ENCODE peak calls at places on chromosomes 11 and 22, in nine cellular contexts. One of them, this sample, is unnamed.

GRCh38 chr22:48901324-48901723 is 926.3 kb downstream of the BRD1 start:
- DNase-seq in GM23248: no peak
- DNase-seq in activated effector memory CD4-positive, alpha-beta T cell treated with Interleukin-2 at 50 U/mL for 16 hours: no peak
- DNase-seq in NCI-H1436: no peak
- DNase-seq in NCI-H2029: no peak
- DNase-seq in A549: no peak
- DNase-seq in fibroblast of the conjunctiva: no peak
- DNase-seq in cardiac fibroblast: no peak
- DNase-seq in mesendoderm: no peak
- DNase-seq in this sample: no peak

GRCh38 chr11:46865340-46865739 is 19.3 kb upstream of the CKAP5 start:
- DNase-seq in GM23248: peak; percentile 69
- DNase-seq in activated effector memory CD4-positive, alpha-beta T cell treated with Interleukin-2 at 50 U/mL for 16 hours: no peak
- DNase-seq in NCI-H1436: no peak
- DNase-seq in NCI-H2029: no peak
- DNase-seq in A549: no peak
- DNase-seq in fibroblast of the conjunctiva: peak; percentile 48
- DNase-seq in cardiac fibroblast: peak; percentile 76
- DNase-seq in mesendoderm: no peak
- DNase-seq in this sample: no peak

GRCh38 chr11:134555510-134555909 is 143.5 kb upstream of the B3GAT1 start:
- DNase-seq in GM23248: no peak
- DNase-seq in activated effector memory CD4-positive, alpha-beta T cell treated with Interleukin-2 at 50 U/mL for 16 hours: no peak
- DNase-seq in NCI-H1436: no peak
- DNase-seq in NCI-H2029: no peak
- DNase-seq in A549: no peak
- DNase-seq in fibroblast of the conjunctiva: no peak
- DNase-seq in cardiac fibroblast: no peak
- DNase-seq in mesendoderm: no peak
- DNase-seq in this sample: no peak

GRCh38 chr22:17087176-17088131 is 2.7 kb downstream of the IL17RA start:
- DNase-seq in GM23248: no peak
- DNase-seq in activated effector memory CD4-positive, alpha-beta T cell treated with Interleukin-2 at 50 U/mL for 16 hours: peak; percentile 15
- DNase-seq in NCI-H1436: no peak
- DNase-seq in NCI-H2029: peak; percentile 56
- DNase-seq in A549: no peak
- DNase-seq in fibroblast of the conjunctiva: no peak
- DNase-seq in cardiac fibroblast: peak; percentile 62
- DNase-seq in mesendoderm: no peak
- DNase-seq in this sample: peak; percentile 50

GRCh38 chr11:116867619-116868018 is 30.2 kb upstream of the APOA1 start:
- DNase-seq in GM23248: no peak
- DNase-seq in activated effector memory CD4-positive, alpha-beta T cell treated with Interleukin-2 at 50 U/mL for 16 hours: no peak
- DNase-seq in NCI-H1436: no peak
- DNase-seq in NCI-H2029: no peak
- DNase-seq in A549: no peak
- DNase-seq in fibroblast of the conjunctiva: no peak
- DNase-seq in cardiac fibroblast: no peak
- DNase-seq in mesendoderm: no peak
- DNase-seq in this sample: no peak

GRCh38 chr22:31872209-31872608 is 72.1 kb upstream of the YWHAH start:
- DNase-seq in GM23248: no peak
- DNase-seq in activated effector memory CD4-positive, alpha-beta T cell treated with Interleukin-2 at 50 U/mL for 16 hours: no peak
- DNase-seq in NCI-H1436: no peak
- DNase-seq in NCI-H2029: no peak
- DNase-seq in A549: no peak
- DNase-seq in fibroblast of the conjunctiva: no peak
- DNase-seq in cardiac fibroblast: no peak
- DNase-seq in mesendoderm: peak; percentile 56
- DNase-seq in this sample: no peak

GRCh38 chr11:62980133-62980760 is 4.5 kb downstream of the SLC22A6 start:
- DNase-seq in GM23248: peak; percentile 30
- DNase-seq in activated effector memory CD4-positive, alpha-beta T cell treated with Interleukin-2 at 50 U/mL for 16 hours: no peak
- DNase-seq in NCI-H1436: no peak
- DNase-seq in NCI-H2029: no peak
- DNase-seq in A549: no peak
- DNase-seq in fibroblast of the conjunctiva: no peak
- DNase-seq in cardiac fibroblast: peak; percentile 24
- DNase-seq in mesendoderm: peak; percentile 37
- DNase-seq in this sample: no peak

GRCh38 chr11:64391839-64392238 is 32.9 kb downstream of the RPS6KA4 start:
- DNase-seq in GM23248: no peak
- DNase-seq in activated effector memory CD4-positive, alpha-beta T cell treated with Interleukin-2 at 50 U/mL for 16 hours: no peak
- DNase-seq in NCI-H1436: no peak
- DNase-seq in NCI-H2029: no peak
- DNase-seq in A549: no peak
- DNase-seq in fibroblast of the conjunctiva: no peak
- DNase-seq in cardiac fibroblast: no peak
- DNase-seq in mesendoderm: no peak
- DNase-seq in this sample: no peak

GRCh38 chr22:36417281-36417686 is 29.5 kb upstream of the MYH9 start:
- DNase-seq in GM23248: peak; percentile 76
- DNase-seq in activated effector memory CD4-positive, alpha-beta T cell treated with Interleukin-2 at 50 U/mL for 16 hours: no peak
- DNase-seq in NCI-H1436: no peak
- DNase-seq in NCI-H2029: peak; percentile 68
- DNase-seq in A549: no peak
- DNase-seq in fibroblast of the conjunctiva: no peak
- DNase-seq in cardiac fibroblast: peak; percentile 79
- DNase-seq in mesendoderm: peak; percentile 72
- DNase-seq in this sample: peak; percentile 70

GRCh38 chr22:26481694-26482093 is 1.9 kb downstream of the HPS4 start:
- DNase-seq in GM23248: no peak
- DNase-seq in activated effector memory CD4-positive, alpha-beta T cell treated with Interleukin-2 at 50 U/mL for 16 hours: no peak
- DNase-seq in NCI-H1436: no peak
- DNase-seq in NCI-H2029: no peak
- DNase-seq in A549: no peak
- DNase-seq in fibroblast of the conjunctiva: no peak
- DNase-seq in cardiac fibroblast: no peak
- DNase-seq in mesendoderm: no peak
- DNase-seq in this sample: no peak

GRCh38 chr22:24155597-24156145 is 25.6 kb upstream of the SUSD2 start:
- DNase-seq in GM23248: peak; percentile 93
- DNase-seq in activated effector memory CD4-positive, alpha-beta T cell treated with Interleukin-2 at 50 U/mL for 16 hours: peak; percentile 18
- DNase-seq in NCI-H1436: peak; percentile 20
- DNase-seq in NCI-H2029: peak; percentile 28
- DNase-seq in A549: peak; percentile 47
- DNase-seq in fibroblast of the conjunctiva: peak; percentile 56
- DNase-seq in cardiac fibroblast: peak; percentile 62
- DNase-seq in mesendoderm: peak; percentile 52
- DNase-seq in this sample: peak; percentile 84

GRCh38 chr11:58919561-58919960 is 19.7 kb upstream of the GLYATL1 start:
- DNase-seq in GM23248: peak; percentile 20
- DNase-seq in activated effector memory CD4-positive, alpha-beta T cell treated with Interleukin-2 at 50 U/mL for 16 hours: no peak
- DNase-seq in NCI-H1436: no peak
- DNase-seq in NCI-H2029: no peak
- DNase-seq in A549: no peak
- DNase-seq in fibroblast of the conjunctiva: no peak
- DNase-seq in cardiac fibroblast: peak; percentile 32
- DNase-seq in mesendoderm: no peak
- DNase-seq in this sample: no peak

GRCh38 chr11:71582309-71582895 is at the start of gene KRTAP5-11:
- DNase-seq in GM23248: no peak
- DNase-seq in activated effector memory CD4-positive, alpha-beta T cell treated with Interleukin-2 at 50 U/mL for 16 hours: no peak
- DNase-seq in NCI-H1436: no peak
- DNase-seq in NCI-H2029: no peak
- DNase-seq in A549: no peak
- DNase-seq in fibroblast of the conjunctiva: no peak
- DNase-seq in cardiac fibroblast: no peak
- DNase-seq in mesendoderm: no peak
- DNase-seq in this sample: peak; percentile 31

GRCh38 chr11:129930306-129930705 is 34.9 kb upstream of the NFRKB start:
- DNase-seq in GM23248: peak; percentile 18
- DNase-seq in activated effector memory CD4-positive, alpha-beta T cell treated with Interleukin-2 at 50 U/mL for 16 hours: no peak
- DNase-seq in NCI-H1436: no peak
- DNase-seq in NCI-H2029: no peak
- DNase-seq in A549: no peak
- DNase-seq in fibroblast of the conjunctiva: no peak
- DNase-seq in cardiac fibroblast: no peak
- DNase-seq in mesendoderm: no peak
- DNase-seq in this sample: no peak

GRCh38 chr11:46918778-46919513 is 596 bp upstream of the LRP4 start:
- DNase-seq in GM23248: no peak
- DNase-seq in activated effector memory CD4-positive, alpha-beta T cell treated with Interleukin-2 at 50 U/mL for 16 hours: no peak
- DNase-seq in NCI-H1436: no peak
- DNase-seq in NCI-H2029: no peak
- DNase-seq in A549: no peak
- DNase-seq in fibroblast of the conjunctiva: no peak
- DNase-seq in cardiac fibroblast: no peak
- DNase-seq in mesendoderm: peak; percentile 73
- DNase-seq in this sample: no peak

GRCh38 chr22:36198936-36199616 is 2.5 kb downstream of the APOL4 start:
- DNase-seq in GM23248: no peak
- DNase-seq in activated effector memory CD4-positive, alpha-beta T cell treated with Interleukin-2 at 50 U/mL for 16 hours: no peak
- DNase-seq in NCI-H1436: no peak
- DNase-seq in NCI-H2029: no peak
- DNase-seq in A549: no peak
- DNase-seq in fibroblast of the conjunctiva: no peak
- DNase-seq in cardiac fibroblast: no peak
- DNase-seq in mesendoderm: no peak
- DNase-seq in this sample: no peak

GRCh38 chr22:44586337-44586990 is 88.4 kb upstream of the RTL6 start:
- DNase-seq in GM23248: no peak
- DNase-seq in activated effector memory CD4-positive, alpha-beta T cell treated with Interleukin-2 at 50 U/mL for 16 hours: no peak
- DNase-seq in NCI-H1436: no peak
- DNase-seq in NCI-H2029: peak; percentile 46
- DNase-seq in A549: no peak
- DNase-seq in fibroblast of the conjunctiva: no peak
- DNase-seq in cardiac fibroblast: no peak
- DNase-seq in mesendoderm: peak; percentile 14
- DNase-seq in this sample: no peak

GRCh38 chr11:130523609-130524008 is 75.2 kb downstream of the ADAMTS15 start:
- DNase-seq in GM23248: peak; percentile 97
- DNase-seq in activated effector memory CD4-positive, alpha-beta T cell treated with Interleukin-2 at 50 U/mL for 16 hours: no peak
- DNase-seq in NCI-H1436: no peak
- DNase-seq in NCI-H2029: no peak
- DNase-seq in A549: no peak
- DNase-seq in fibroblast of the conjunctiva: no peak
- DNase-seq in cardiac fibroblast: peak; percentile 90
- DNase-seq in mesendoderm: no peak
- DNase-seq in this sample: peak; percentile 77

GRCh38 chr11:125874556-125875124 is 12.8 kb upstream of the HYLS1 start:
- DNase-seq in GM23248: peak; percentile 83
- DNase-seq in activated effector memory CD4-positive, alpha-beta T cell treated with Interleukin-2 at 50 U/mL for 16 hours: no peak
- DNase-seq in NCI-H1436: peak; percentile 45
- DNase-seq in NCI-H2029: peak; percentile 61
- DNase-seq in A549: peak; percentile 25
- DNase-seq in fibroblast of the conjunctiva: peak; percentile 46
- DNase-seq in cardiac fibroblast: peak; percentile 85
- DNase-seq in mesendoderm: peak; percentile 82
- DNase-seq in this sample: peak; percentile 38

GRCh38 chr11:30983143-30983542 is 386.4 kb downstream of the DCDC1 start:
- DNase-seq in GM23248: no peak
- DNase-seq in activated effector memory CD4-positive, alpha-beta T cell treated with Interleukin-2 at 50 U/mL for 16 hours: no peak
- DNase-seq in NCI-H1436: no peak
- DNase-seq in NCI-H2029: no peak
- DNase-seq in A549: no peak
- DNase-seq in fibroblast of the conjunctiva: no peak
- DNase-seq in cardiac fibroblast: no peak
- DNase-seq in mesendoderm: no peak
- DNase-seq in this sample: no peak

GRCh38 chr11:114134870-114135269 is 75.4 kb downstream of the ZBTB16 start:
- DNase-seq in GM23248: peak; percentile 97
- DNase-seq in activated effector memory CD4-positive, alpha-beta T cell treated with Interleukin-2 at 50 U/mL for 16 hours: no peak
- DNase-seq in NCI-H1436: no peak
- DNase-seq in NCI-H2029: no peak
- DNase-seq in A549: no peak
- DNase-seq in fibroblast of the conjunctiva: peak; percentile 74
- DNase-seq in cardiac fibroblast: peak; percentile 98
- DNase-seq in mesendoderm: peak; percentile 68
- DNase-seq in this sample: peak; percentile 59

GRCh38 chr11:12141283-12141682 is 30.9 kb downstream of the MICAL2 start:
- DNase-seq in GM23248: no peak
- DNase-seq in activated effector memory CD4-positive, alpha-beta T cell treated with Interleukin-2 at 50 U/mL for 16 hours: no peak
- DNase-seq in NCI-H1436: no peak
- DNase-seq in NCI-H2029: no peak
- DNase-seq in A549: no peak
- DNase-seq in fibroblast of the conjunctiva: no peak
- DNase-seq in cardiac fibroblast: no peak
- DNase-seq in mesendoderm: no peak
- DNase-seq in this sample: no peak

GRCh38 chr11:15179167-15179566 is 64.4 kb downstream of the INSC start:
- DNase-seq in GM23248: peak; percentile 69
- DNase-seq in activated effector memory CD4-positive, alpha-beta T cell treated with Interleukin-2 at 50 U/mL for 16 hours: no peak
- DNase-seq in NCI-H1436: no peak
- DNase-seq in NCI-H2029: no peak
- DNase-seq in A549: no peak
- DNase-seq in fibroblast of the conjunctiva: peak; percentile 43
- DNase-seq in cardiac fibroblast: no peak
- DNase-seq in mesendoderm: no peak
- DNase-seq in this sample: no peak

GRCh38 chr11:46159694-46160093 is 38.4 kb upstream of the PHF21A start:
- DNase-seq in GM23248: no peak
- DNase-seq in activated effector memory CD4-positive, alpha-beta T cell treated with Interleukin-2 at 50 U/mL for 16 hours: no peak
- DNase-seq in NCI-H1436: no peak
- DNase-seq in NCI-H2029: no peak
- DNase-seq in A549: no peak
- DNase-seq in fibroblast of the conjunctiva: no peak
- DNase-seq in cardiac fibroblast: no peak
- DNase-seq in mesendoderm: no peak
- DNase-seq in this sample: no peak

GRCh38 chr11:119608781-119609180 is 120.2 kb downstream of the NECTIN1 start:
- DNase-seq in GM23248: no peak
- DNase-seq in activated effector memory CD4-positive, alpha-beta T cell treated with Interleukin-2 at 50 U/mL for 16 hours: no peak
- DNase-seq in NCI-H1436: no peak
- DNase-seq in NCI-H2029: no peak
- DNase-seq in A549: no peak
- DNase-seq in fibroblast of the conjunctiva: no peak
- DNase-seq in cardiac fibroblast: no peak
- DNase-seq in mesendoderm: no peak
- DNase-seq in this sample: no peak

GRCh38 chr11:112366777-112367176 is 106.1 kb upstream of the PLET1 start:
- DNase-seq in GM23248: peak; percentile 42
- DNase-seq in activated effector memory CD4-positive, alpha-beta T cell treated with Interleukin-2 at 50 U/mL for 16 hours: no peak
- DNase-seq in NCI-H1436: no peak
- DNase-seq in NCI-H2029: no peak
- DNase-seq in A549: no peak
- DNase-seq in fibroblast of the conjunctiva: peak; percentile 21
- DNase-seq in cardiac fibroblast: peak; percentile 44
- DNase-seq in mesendoderm: no peak
- DNase-seq in this sample: peak; percentile 33

GRCh38 chr11:93519179-93519578 is 24.0 kb downstream of the SMCO4 start:
- DNase-seq in GM23248: no peak
- DNase-seq in activated effector memory CD4-positive, alpha-beta T cell treated with Interleukin-2 at 50 U/mL for 16 hours: no peak
- DNase-seq in NCI-H1436: peak; percentile 48
- DNase-seq in NCI-H2029: peak; percentile 84
- DNase-seq in A549: no peak
- DNase-seq in fibroblast of the conjunctiva: no peak
- DNase-seq in cardiac fibroblast: no peak
- DNase-seq in mesendoderm: no peak
- DNase-seq in this sample: no peak

GRCh38 chr11:60869451-60869825 is 2.1 kb downstream of the ZP1 start:
- DNase-seq in GM23248: no peak
- DNase-seq in activated effector memory CD4-positive, alpha-beta T cell treated with Interleukin-2 at 50 U/mL for 16 hours: no peak
- DNase-seq in NCI-H1436: no peak
- DNase-seq in NCI-H2029: no peak
- DNase-seq in A549: no peak
- DNase-seq in fibroblast of the conjunctiva: no peak
- DNase-seq in cardiac fibroblast: no peak
- DNase-seq in mesendoderm: no peak
- DNase-seq in this sample: no peak

GRCh38 chr11:74446445-74446844 is 20.9 kb downstream of the KCNE3 start:
- DNase-seq in GM23248: no peak
- DNase-seq in activated effector memory CD4-positive, alpha-beta T cell treated with Interleukin-2 at 50 U/mL for 16 hours: no peak
- DNase-seq in NCI-H1436: no peak
- DNase-seq in NCI-H2029: no peak
- DNase-seq in A549: no peak
- DNase-seq in fibroblast of the conjunctiva: no peak
- DNase-seq in cardiac fibroblast: no peak
- DNase-seq in mesendoderm: no peak
- DNase-seq in this sample: no peak

GRCh38 chr11:16924826-16925494 is 89.3 kb downstream of the PLEKHA7 start:
- DNase-seq in GM23248: peak; percentile 40
- DNase-seq in activated effector memory CD4-positive, alpha-beta T cell treated with Interleukin-2 at 50 U/mL for 16 hours: no peak
- DNase-seq in NCI-H1436: no peak
- DNase-seq in NCI-H2029: no peak
- DNase-seq in A549: peak; percentile 96
- DNase-seq in fibroblast of the conjunctiva: peak; percentile 18
- DNase-seq in cardiac fibroblast: peak; percentile 32
- DNase-seq in mesendoderm: peak; percentile 91
- DNase-seq in this sample: peak; percentile 45

GRCh38 chr11:133086518-133086917 is 445.8 kb downstream of the OPCML start:
- DNase-seq in GM23248: no peak
- DNase-seq in activated effector memory CD4-positive, alpha-beta T cell treated with Interleukin-2 at 50 U/mL for 16 hours: no peak
- DNase-seq in NCI-H1436: no peak
- DNase-seq in NCI-H2029: no peak
- DNase-seq in A549: no peak
- DNase-seq in fibroblast of the conjunctiva: no peak
- DNase-seq in cardiac fibroblast: no peak
- DNase-seq in mesendoderm: no peak
- DNase-seq in this sample: no peak

This sample was measured in MG63.